ENCODE peak calls at places on chromosomes 5 and 9, in four cellular contexts. One of them, this sample, is unnamed.

GRCh38 chr5:16916262-16916878 is 19.7 kb downstream of the MYO10 start:
- DNase-seq in HepG2: no peak
- DNase-seq in SK-N-SH: no peak
- DNase-seq in GM12878: no peak
- DNase-seq in this sample: no peak

GRCh38 chr5:91020065-91020800 is 362.9 kb downstream of the ARRDC3 start:
- DNase-seq in HepG2: no peak
- DNase-seq in SK-N-SH: no peak
- DNase-seq in GM12878: no peak
- DNase-seq in this sample: no peak

GRCh38 chr5:32814620-32815019 is 103.5 kb downstream of the NPR3 start:
- DNase-seq in HepG2: no peak
- DNase-seq in SK-N-SH: no peak
- DNase-seq in GM12878: no peak
- DNase-seq in this sample: no peak

GRCh38 chr5:102591650-102592049 is 92.8 kb upstream of the SLCO6A1 start:
- DNase-seq in HepG2: no peak
- DNase-seq in SK-N-SH: no peak
- DNase-seq in GM12878: peak; percentile 13
- DNase-seq in this sample: no peak

GRCh38 chr9:124781967-124782660 is 5.2 kb downstream of the OLFML2A start:
- DNase-seq in HepG2: no peak
- DNase-seq in SK-N-SH: no peak
- DNase-seq in GM12878: no peak
- DNase-seq in this sample: no peak

GRCh38 chr9:129033216-129033615 is 3.2 kb upstream of the MIGA2 start:
- DNase-seq in HepG2: no peak
- DNase-seq in SK-N-SH: no peak
- DNase-seq in GM12878: no peak
- DNase-seq in this sample: no peak

GRCh38 chr5:150082889-150083288 is 3.5 kb downstream of the CSF1R start:
- DNase-seq in HepG2: no peak
- DNase-seq in SK-N-SH: no peak
- DNase-seq in GM12878: no peak
- DNase-seq in this sample: no peak

GRCh38 chr5:52895070-52895469 is 94.1 kb upstream of the ITGA2 start:
- DNase-seq in HepG2: no peak
- DNase-seq in SK-N-SH: peak; percentile 69
- DNase-seq in GM12878: no peak
- DNase-seq in this sample: no peak

GRCh38 chr5:154334406-154335041 is 111.3 kb upstream of the SAP30L start:
- DNase-seq in HepG2: peak; percentile 17
- DNase-seq in SK-N-SH: no peak
- DNase-seq in GM12878: no peak
- DNase-seq in this sample: no peak

GRCh38 chr9:114313186-114313585 is 9.7 kb upstream of the ORM1 start:
- DNase-seq in HepG2: no peak
- DNase-seq in SK-N-SH: no peak
- DNase-seq in GM12878: no peak
- DNase-seq in this sample: peak; percentile 10

GRCh38 chr5:174996941-174997340 is 272.6 kb downstream of the MSX2 start:
- DNase-seq in HepG2: no peak
- DNase-seq in SK-N-SH: no peak
- DNase-seq in GM12878: no peak
- DNase-seq in this sample: no peak

GRCh38 chr5:169649486-169649885 is 12.4 kb downstream of the DOCK2 start:
- DNase-seq in HepG2: no peak
- DNase-seq in SK-N-SH: no peak
- DNase-seq in GM12878: no peak
- DNase-seq in this sample: no peak

GRCh38 chr9:130220351-130220750 is 45.2 kb upstream of the HMCN2 start:
- DNase-seq in HepG2: no peak
- DNase-seq in SK-N-SH: peak; percentile 89
- DNase-seq in GM12878: no peak
- DNase-seq in this sample: no peak

GRCh38 chr5:180010636-180011035 is 60.9 kb downstream of the RNF130 start:
- DNase-seq in HepG2: no peak
- DNase-seq in SK-N-SH: no peak
- DNase-seq in GM12878: no peak
- DNase-seq in this sample: no peak

GRCh38 chr9:82031538-82032280 is 43.1 kb downstream of the SPATA31D1 start:
- DNase-seq in HepG2: peak; percentile 2
- DNase-seq in SK-N-SH: no peak
- DNase-seq in GM12878: no peak
- DNase-seq in this sample: no peak

GRCh38 chr5:2722901-2723300 is 28.6 kb downstream of the IRX2 start:
- DNase-seq in HepG2: no peak
- DNase-seq in SK-N-SH: no peak
- DNase-seq in GM12878: no peak
- DNase-seq in this sample: no peak

GRCh38 chr9:126343271-126343700 is 16.7 kb downstream of the MVB12B start:
- DNase-seq in HepG2: peak; percentile 84
- DNase-seq in SK-N-SH: no peak
- DNase-seq in GM12878: no peak
- DNase-seq in this sample: no peak

GRCh38 chr5:116473706-116474105 is 100.9 kb downstream of the SEMA6A start:
- DNase-seq in HepG2: no peak
- DNase-seq in SK-N-SH: no peak
- DNase-seq in GM12878: no peak
- DNase-seq in this sample: no peak

GRCh38 chr5:179251276-179251969 is 93.8 kb downstream of the ADAMTS2 start:
- DNase-seq in HepG2: no peak
- DNase-seq in SK-N-SH: no peak
- DNase-seq in GM12878: no peak
- DNase-seq in this sample: no peak

GRCh38 chr9:89482056-89482784 is 15.7 kb downstream of the SEMA4D start:
- DNase-seq in HepG2: no peak
- DNase-seq in SK-N-SH: no peak
- DNase-seq in GM12878: no peak
- DNase-seq in this sample: no peak

GRCh38 chr5:10466446-10467073 is 24.9 kb downstream of the ROPN1L start:
- DNase-seq in HepG2: no peak
- DNase-seq in SK-N-SH: no peak
- DNase-seq in GM12878: no peak
- DNase-seq in this sample: no peak

GRCh38 chr5:80034962-80035821 is at the start of gene THBS4:
- DNase-seq in HepG2: no peak
- DNase-seq in SK-N-SH: peak; percentile 78
- DNase-seq in GM12878: no peak
- DNase-seq in this sample: no peak

GRCh38 chr9:27496134-27496504 is 28.0 kb upstream of the IFNK start:
- DNase-seq in HepG2: no peak
- DNase-seq in SK-N-SH: no peak
- DNase-seq in GM12878: no peak
- DNase-seq in this sample: no peak
- TF ChIP-seq TCF12 in HepG2: no peak
- TF ChIP-seq TCF12 in SK-N-SH: no peak
- TF ChIP-seq TCF12 in GM12878: no peak
- TF ChIP-seq TCF12 in this sample: no peak

GRCh38 chr5:94157704-94158608 is 416.6 kb upstream of the POU5F2 start:
- DNase-seq in HepG2: no peak
- DNase-seq in SK-N-SH: no peak
- DNase-seq in GM12878: no peak
- DNase-seq in this sample: no peak
- TF ChIP-seq RFX5 in HepG2: no peak
- TF ChIP-seq RFX5 in SK-N-SH: no peak
- TF ChIP-seq RFX5 in GM12878: no peak
- TF ChIP-seq RFX5 in this sample: no peak

DNA sequence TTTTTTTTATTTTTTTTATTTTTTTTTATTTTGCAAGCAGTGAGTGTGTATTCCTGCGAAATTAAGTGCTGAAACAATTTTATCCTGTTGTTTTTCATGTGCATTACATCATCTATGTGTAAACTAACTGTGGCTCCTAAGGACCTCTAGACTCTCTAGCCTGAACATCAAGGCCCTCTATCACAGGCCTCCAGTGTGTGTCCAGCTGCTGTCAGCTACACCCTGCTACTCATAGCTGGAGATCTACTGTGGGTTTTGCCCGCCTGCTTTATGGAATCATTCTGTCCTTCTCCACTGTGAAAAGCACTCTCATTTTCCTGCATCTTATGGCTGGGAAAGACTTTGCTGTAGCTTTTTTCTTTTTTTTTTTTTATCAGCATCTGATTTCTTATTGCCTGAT is 157.8 kb downstream of the KCTD16 start:
- DNase-seq in HepG2: no peak
- DNase-seq in SK-N-SH: no peak
- DNase-seq in GM12878: no peak
- DNase-seq in this sample: no peak
- TF ChIP-seq TCF12 in HepG2: no peak
- TF ChIP-seq TCF12 in SK-N-SH: no peak
- TF ChIP-seq TCF12 in GM12878: no peak
- TF ChIP-seq TCF12 in this sample: no peak

GRCh38 chr9:20384642-20385041 is 237.7 kb downstream of the MLLT3 start:
- DNase-seq in HepG2: no peak
- DNase-seq in SK-N-SH: no peak
- DNase-seq in GM12878: no peak
- DNase-seq in this sample: no peak

GRCh38 chr9:20378851-20379250 is 243.4 kb downstream of the MLLT3 start:
- DNase-seq in HepG2: no peak
- DNase-seq in SK-N-SH: no peak
- DNase-seq in GM12878: no peak
- DNase-seq in this sample: no peak

GRCh38 chr9:20379804-20380225 is 242.5 kb downstream of the MLLT3 start:
- DNase-seq in HepG2: peak; percentile 23
- DNase-seq in SK-N-SH: no peak
- DNase-seq in GM12878: no peak
- DNase-seq in this sample: no peak

GRCh38 chr9:20380546-20380945 is 241.8 kb downstream of the MLLT3 start:
- DNase-seq in HepG2: no peak
- DNase-seq in SK-N-SH: no peak
- DNase-seq in GM12878: no peak
- DNase-seq in this sample: no peak

DNA sequence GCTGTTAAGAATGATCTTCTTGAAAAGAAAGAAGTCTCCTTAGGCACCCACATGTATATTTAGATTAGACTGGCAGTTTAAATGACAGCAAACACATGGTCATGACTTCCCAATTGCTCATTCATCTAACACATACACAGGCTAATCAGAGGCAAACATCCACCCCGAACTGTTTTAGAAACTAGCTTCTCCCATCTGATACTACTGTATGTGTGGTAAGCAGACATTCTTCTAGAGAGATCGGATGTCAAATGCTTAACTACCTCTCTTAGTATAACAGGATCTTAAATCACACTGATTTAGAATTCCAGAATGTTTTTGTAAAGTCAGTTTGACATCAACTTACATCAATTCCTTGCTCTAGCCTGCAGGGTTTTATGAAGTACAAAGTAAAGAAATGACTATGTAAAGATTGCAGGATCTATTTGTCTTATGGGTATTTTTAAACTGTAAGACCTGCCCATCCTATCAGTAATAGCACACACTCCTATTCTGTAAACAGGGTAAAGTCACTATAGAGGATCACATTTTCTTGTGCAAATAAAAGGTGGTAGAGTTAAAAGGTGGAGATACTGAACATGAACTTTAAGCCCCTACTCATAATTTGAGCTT is 239.7 kb downstream of the MLLT3 start:
- DNase-seq in HepG2: peak; percentile 74
- DNase-seq in SK-N-SH: no peak
- DNase-seq in GM12878: no peak
- DNase-seq in this sample: no peak
- TF ChIP-seq RFX5 in HepG2: no peak
- TF ChIP-seq RFX5 in SK-N-SH: no peak
- TF ChIP-seq RFX5 in GM12878: no peak
- TF ChIP-seq RFX5 in this sample: no peak

GRCh38 chr5:61686491-61687257 is 354.6 kb downstream of the ZSWIM6 start:
- DNase-seq in HepG2: no peak
- DNase-seq in SK-N-SH: no peak
- DNase-seq in GM12878: no peak
- DNase-seq in this sample: no peak
- TF ChIP-seq TCF12 in HepG2: no peak
- TF ChIP-seq TCF12 in SK-N-SH: no peak
- TF ChIP-seq TCF12 in GM12878: no peak
- TF ChIP-seq TCF12 in this sample: no peak

DNA sequence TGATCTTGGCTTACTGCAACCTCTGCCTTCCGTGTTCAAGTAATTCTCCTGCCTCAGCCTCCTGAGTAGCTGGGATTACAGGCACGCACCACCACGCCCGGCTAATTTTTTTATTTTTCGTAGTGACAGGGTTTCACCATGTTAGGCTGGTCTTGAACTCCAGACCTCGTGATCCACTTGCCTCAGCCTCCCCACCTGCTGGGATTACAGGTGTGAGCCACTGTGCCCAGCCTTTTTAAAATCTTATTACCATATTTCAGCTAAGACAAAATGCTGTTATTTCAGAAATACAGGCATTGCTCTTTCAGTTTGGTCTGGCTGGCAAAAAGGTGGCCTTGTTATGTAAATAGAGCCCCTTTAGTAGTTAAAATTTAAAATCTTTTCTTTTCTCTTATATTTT is 46.9 kb upstream of the GLDC start:
- DNase-seq in HepG2: no peak
- DNase-seq in SK-N-SH: no peak
- DNase-seq in GM12878: no peak
- DNase-seq in this sample: no peak
- TF ChIP-seq RFX5 in HepG2: no peak
- TF ChIP-seq RFX5 in SK-N-SH: no peak
- TF ChIP-seq RFX5 in GM12878: no peak
- TF ChIP-seq RFX5 in this sample: no peak

GRCh38 chr5:55900776-55901175 is 49.6 kb downstream of the IL31RA start:
- DNase-seq in HepG2: no peak
- DNase-seq in SK-N-SH: no peak
- DNase-seq in GM12878: no peak
- DNase-seq in this sample: no peak
- TF ChIP-seq TCF12 in HepG2: no peak
- TF ChIP-seq TCF12 in SK-N-SH: no peak
- TF ChIP-seq TCF12 in GM12878: no peak
- TF ChIP-seq TCF12 in this sample: no peak

GRCh38 chr5:177308740-177309139 is 3.0 kb downstream of the MXD3 start:
- DNase-seq in HepG2: no peak
- DNase-seq in SK-N-SH: no peak
- DNase-seq in GM12878: no peak
- DNase-seq in this sample: no peak
- TF ChIP-seq RFX5 in HepG2: no peak
- TF ChIP-seq RFX5 in SK-N-SH: no peak
- TF ChIP-seq RFX5 in GM12878: no peak
- TF ChIP-seq RFX5 in this sample: no peak

This sample was measured in H1.